ENCODE peak calls at places on chromosomes 3 and 15, in ten cellular contexts. N is ovary, Y is esophagus squamous epithelium, W is breast epithelium, Q is vagina, D is heart left ventricle, E is right lobe of liver, B is uterus, A is adrenal gland, I is endothelial cell of umbilical vein. L is an unnamed sample. For H3K27me3, the result is how much of the 10 kb centered on the place peaks cover.

GRCh38 chr3:36679384-36680200 is 84.8 kb downstream of the DCLK3 start:
- DNase-seq in B (no peak), I (no peak), E (no peak), A (no peak), Q (no peak), D (no peak), N (no peak), Y (no peak), W (no peak), L (no peak)

GRCh38 chr15:63405683-63406456 is 24.2 kb upstream of the CA12 start:
- DNase-seq in D (no peak), B (no peak), I (no peak), Q (no peak), N (no peak), W (no peak), A (no peak), E (no peak), Y (no peak), L (no peak)

GRCh38 chr3:39255503-39256325 is 24.1 kb downstream of the CX3CR1 start:
- DNase-seq in Y (peak), W (no peak), B (no peak), E (no peak), I (no peak), A (peak), Q (no peak), D (peak), N (no peak), L (peak)

GRCh38 chr3:195876297-195877031 is 31.9 kb downstream of the TNK2 start:
- DNase-seq in W (no peak), I (no peak), D (no peak), E (no peak), Y (no peak), Q (no peak), A (no peak), B (no peak), N (no peak), L (no peak)

GRCh38 chr15:43229977-43230376 is 9.2 kb upstream of the EPB42 start:
- DNase-seq in I (no peak), E (no peak), B (no peak), W (no peak), D (no peak), N (no peak), Y (no peak), A (no peak), Q (no peak), L (no peak)

GRCh38 chr3:147173280-147173679 is 233.1 kb downstream of the ZIC4 start:
- DNase-seq in I (no peak), W (no peak), B (no peak), E (no peak), Y (no peak), N (no peak), Q (no peak), D (no peak), A (no peak), L (no peak)

GRCh38 chr3:107756649-107757048 is 233.9 kb downstream of the BBX start:
- DNase-seq in A (no peak), Q (no peak), Y (no peak), I (no peak), D (no peak), B (no peak), N (no peak), W (no peak), E (no peak), L (no peak)

GRCh38 chr15:95304116-95304873 is 1026.2 kb upstream of the NR2F2 start:
- DNase-seq in D (peak), E (no peak), N (peak), W (no peak), I (peak), Y (no peak), B (peak), Q (no peak), A (no peak), L (no peak)

GRCh38 chr3:24372559-24373197 is 122.0 kb downstream of the THRB start:
- DNase-seq in I (no peak), W (no peak), Q (no peak), E (no peak), D (no peak), N (no peak), A (no peak), B (no peak), Y (no peak), L (no peak)

GRCh38 chr3:124557-125179 is 71.9 kb upstream of the CHL1 start:
- DNase-seq in B (no peak), Y (no peak), N (no peak), A (no peak), D (no peak), W (no peak), E (no peak), Q (no peak), I (no peak), L (no peak)

GRCh38 chr3:126154391-126155279 is 25.8 kb downstream of the ALDH1L1 start:
- DNase-seq in W (no peak), Q (no peak), D (no peak), I (no peak), N (peak), E (no peak), Y (no peak), A (peak), B (no peak), L (no peak)

GRCh38 chr3:56923546-56924224 is 121.9 kb upstream of the ARHGEF3 start:
- DNase-seq in A (peak), W (no peak), B (peak), N (no peak), Q (no peak), E (no peak), D (peak), I (peak), Y (no peak), L (peak)

GRCh38 chr3:87489892-87490291 is 213.5 kb upstream of the POU1F1 start:
- DNase-seq in W (no peak), E (no peak), A (no peak), D (no peak), N (no peak), B (no peak), Y (no peak), Q (no peak), I (no peak), L (no peak)

GRCh38 chr3:125594581-125595011 is 701 bp downstream of the OSBPL11 start:
- DNase-seq in B (no peak), E (peak), Q (no peak), I (no peak), A (peak), D (peak), Y (no peak), N (peak), W (no peak), L (peak)

GRCh38 chr3:111485086-111485485 is 56.9 kb upstream of the CD96 start:
- DNase-seq in D (no peak), N (no peak), Q (no peak), B (no peak), A (no peak), E (no peak), W (no peak), Y (no peak), I (no peak), L (no peak)

GRCh38 chr15:88512606-88513005 is 33.9 kb downstream of the DET1 start:
- DNase-seq in N (no peak), A (no peak), I (no peak), Q (no peak), Y (no peak), E (no peak), W (no peak), D (no peak), B (no peak), L (no peak)

GRCh38 chr15:74585857-74586256 is 29.8 kb upstream of the CLK3 start:
- DNase-seq in B (no peak), Q (no peak), N (no peak), W (no peak), I (no peak), A (no peak), D (no peak), Y (no peak), E (no peak), L (no peak)

GRCh38 chr15:27570746-27571145 is 528.4 kb downstream of the OCA2 start:
- DNase-seq in B (no peak), N (no peak), W (no peak), D (no peak), I (no peak), E (no peak), Y (no peak), A (no peak), Q (no peak), L (peak)

GRCh38 chr3:167813169-167814123 is 77.9 kb downstream of the SERPINI1 start:
- DNase-seq in A (no peak), I (no peak), E (no peak), W (no peak), B (no peak), N (no peak), Y (no peak), D (no peak), Q (no peak), L (no peak)

GRCh38 chr3:160956785-160957184 is 148.4 kb downstream of the B3GALNT1 start:
- DNase-seq in A (no peak), B (no peak), I (peak), Q (no peak), D (no peak), Y (no peak), E (no peak), W (no peak), N (no peak), L (no peak)

GRCh38 chr3:165518346-165518745 is 318.9 kb downstream of the BCHE start:
- DNase-seq in D (no peak), I (no peak), Y (no peak), E (no peak), Q (no peak), B (no peak), W (no peak), A (no peak), N (no peak), L (no peak)

GRCh38 chr15:64773606-64774555 is 1.5 kb downstream of the RBPMS2 start:
- DNase-seq in W (no peak), E (no peak), N (peak), Y (no peak), D (no peak), I (no peak), Q (no peak), A (no peak), B (no peak), L (no peak)

GRCh38 chr3:72217570-72217969 is 432.6 kb upstream of the PROK2 start:
- DNase-seq in N (no peak), A (no peak), E (no peak), Q (no peak), Y (no peak), W (no peak), D (no peak), I (no peak), B (no peak), L (no peak)

GRCh38 chr15:84889313-84889990 is 5.0 kb downstream of the SLC28A1 start:
- DNase-seq in B (no peak), N (no peak), Y (no peak), A (no peak), W (no peak), E (no peak), Q (no peak), I (no peak), D (no peak), L (no peak)

GRCh38 chr15:50883903-50884302 is 24.6 kb upstream of the AP4E1 start:
- DNase-seq in I (peak), Q (no peak), N (no peak), Y (no peak), D (no peak), E (no peak), B (no peak), A (peak), W (no peak), L (no peak)

GRCh38 chr3:174951498-174951897 is 92.4 kb downstream of the NAALADL2 start:
- DNase-seq in Q (no peak), D (no peak), W (no peak), N (no peak), B (no peak), A (no peak), I (no peak), Y (no peak), E (no peak), L (no peak)

GRCh38 chr3:190562866-190563525 is 49.1 kb downstream of the IL1RAP start:
- DNase-seq in Q (no peak), Y (no peak), A (no peak), D (no peak), E (no peak), W (no peak), B (no peak), I (no peak), N (no peak), L (no peak)

GRCh38 chr15:63276342-63277043 is 912 bp upstream of the APH1B start:
- DNase-seq in D (no peak), I (no peak), W (no peak), N (no peak), Y (no peak), E (no peak), A (no peak), Q (no peak), B (no peak), L (no peak)

GRCh38 chr3:71726106-71726505 is 904 bp upstream of the EIF4E3 start:
- DNase-seq in Y (no peak), D (no peak), E (no peak), Q (no peak), I (no peak), B (no peak), A (no peak), N (no peak), W (no peak), L (no peak)

GRCh38 chr3:54122802-54123537 is 618 bp downstream of the CACNA2D3 start:
- DNase-seq in D (no peak), Y (no peak), Q (no peak), B (no peak), A (no peak), W (no peak), I (no peak), N (peak), E (no peak), L (no peak)

GRCh38 chr3:53711387-53711786 is 134.8 kb downstream of the CHDH start:
- DNase-seq in I (no peak), B (no peak), E (no peak), W (no peak), D (no peak), Q (no peak), A (peak), N (no peak), Y (no peak), L (no peak)

GRCh38 chr3:94036909-94037507 is 8.6 kb upstream of the STX19 start:
- DNase-seq in A (no peak), N (no peak), W (no peak), E (no peak), B (no peak), Y (no peak), Q (no peak), I (peak), D (no peak), L (no peak)

GRCh38 chr3:185606191-185606590 is 20.1 kb downstream of the SENP2 start:
- DNase-seq in B (no peak), A (no peak), Y (no peak), N (no peak), Q (no peak), W (no peak), E (no peak), I (no peak), D (no peak), L (no peak)

GRCh38 chr15:70863450-70864218 is 9.7 kb upstream of the LARP6 start:
- DNase-seq in W (no peak), Q (no peak), A (no peak), D (no peak), N (no peak), B (no peak), I (peak), E (no peak), Y (no peak), L (no peak)

GRCh38 chr15:65032823-65033537 is 3.5 kb upstream of the MTFMT start:
- DNase-seq in N (peak), I (peak), W (no peak), B (peak), E (peak), Y (no peak), Q (no peak), A (peak), D (peak), L (peak)

GRCh38 chr3:65575376-65575840 is 463.3 kb downstream of the MAGI1 start:
- DNase-seq in Q (no peak), D (no peak), B (no peak), Y (no peak), I (peak), W (no peak), N (no peak), E (no peak), A (no peak), L (no peak)

DNA sequence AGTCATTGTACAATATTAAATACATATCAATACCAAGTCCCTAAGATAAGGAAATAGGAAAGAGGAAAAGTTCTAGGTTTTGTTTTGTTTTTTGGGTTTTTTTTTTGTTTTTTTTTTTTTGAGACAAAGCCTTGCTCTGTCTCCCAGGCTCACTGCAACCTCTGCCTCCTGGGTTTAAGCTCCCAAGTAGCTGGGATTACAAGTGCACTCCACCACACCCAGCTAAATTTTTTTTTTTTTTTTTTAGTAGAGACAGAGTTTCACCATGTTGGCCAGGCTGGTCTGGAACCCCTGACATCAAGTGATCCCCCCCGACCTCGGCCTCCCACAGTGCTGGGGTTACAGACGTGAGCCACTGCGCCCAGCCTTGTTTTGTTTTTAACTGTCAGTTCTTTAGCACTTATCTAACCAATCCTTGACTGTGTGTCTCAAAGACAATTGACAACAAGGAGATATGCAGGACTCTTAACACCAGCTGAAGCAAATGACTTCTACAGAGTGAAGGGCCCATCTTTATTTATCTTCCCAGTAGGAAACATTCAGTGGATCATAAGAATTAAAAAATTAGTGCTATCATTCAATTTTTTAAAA is 100.0 kb upstream of the RAP2B start:
- DNase-seq in E (no peak), A (no peak), D (no peak), W (no peak), Q (no peak), N (no peak), B (no peak), Y (no peak), I (no peak), L (no peak)
- TF ChIP-seq CTCF in E (no peak), A (no peak), D (no peak), W (no peak), Q (no peak), N (no peak), B (no peak), Y (no peak), I (no peak), L (no peak)

GRCh38 chr3:45958333-45958791 is 15.1 kb downstream of the CXCR6 start:
- DNase-seq in N (no peak), B (peak), Y (no peak), W (no peak), A (no peak), Q (no peak), E (no peak), I (no peak), D (no peak), L (no peak)
- TF ChIP-seq POLR2A in N (no peak), B (no peak), Y (no peak), W (no peak), A (no peak), Q (no peak), E (no peak), I (no peak), D (no peak), L (no peak)

DNA sequence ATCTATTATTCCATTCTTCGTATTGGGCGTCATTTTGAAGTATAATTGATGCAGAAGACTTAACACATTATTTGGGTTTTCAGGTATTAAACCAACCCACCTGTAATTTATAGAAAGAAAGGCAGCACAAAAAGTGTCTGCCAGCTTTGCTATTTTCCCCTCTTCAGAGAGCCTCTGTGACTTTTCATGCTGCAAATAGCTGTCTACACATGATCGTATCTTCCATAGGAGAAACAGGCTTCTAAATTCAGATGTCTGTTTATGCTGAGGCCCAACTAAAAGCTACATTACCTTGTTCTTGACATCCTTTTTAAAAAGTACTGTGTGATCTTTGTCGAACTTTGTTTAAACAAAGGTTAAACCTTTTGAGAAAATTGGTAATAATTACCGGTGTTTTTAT is 5.0 kb downstream of the ACKR2 start:
- DNase-seq in W (no peak), D (no peak), I (no peak), Y (no peak), A (no peak), Q (no peak), E (no peak), N (no peak), B (no peak), L (no peak)
- H3K27me3 ChIP-seq in W (under half), D (under half), I (under half), Y (under half), A (under half), Q (under half), E (under half), N (under half), B (under half), L (under half)

DNA sequence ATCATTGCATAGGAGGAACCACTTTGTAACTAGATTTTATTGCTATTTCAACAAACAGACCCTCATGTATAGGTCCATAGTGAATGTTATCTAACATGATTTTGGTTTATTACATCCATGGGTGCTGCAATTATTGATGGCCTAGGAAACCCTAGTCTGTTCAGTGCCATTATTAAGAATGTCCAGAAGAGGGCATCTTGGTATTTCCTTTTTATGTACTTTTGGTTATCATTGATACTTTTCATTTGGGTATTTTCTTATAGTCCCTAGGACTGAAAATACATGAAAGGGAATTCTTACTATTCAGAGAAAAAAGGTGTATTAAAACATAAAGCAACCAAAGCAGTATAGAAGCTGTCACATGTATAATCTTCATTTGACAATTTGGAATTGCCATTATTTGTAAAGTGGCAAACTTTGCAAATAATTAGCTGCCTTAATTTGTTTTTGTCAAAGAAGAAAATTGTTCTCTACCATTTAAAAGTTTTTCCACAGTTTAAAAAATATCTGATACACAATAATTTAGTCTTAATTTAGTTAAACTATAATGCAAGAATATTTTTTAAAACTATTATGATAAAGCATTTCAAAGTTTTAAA is 48.7 kb downstream of the CNOT10 start:
- DNase-seq in E (no peak), Y (no peak), N (no peak), Q (no peak), D (no peak), A (no peak), W (no peak), I (peak), B (no peak), L (no peak)
- TF ChIP-seq CTCF in E (peak), Y (no peak), N (peak), Q (peak), D (peak), A (peak), W (peak), I (peak), B (peak), L (peak)

GRCh38 chr3:102059145-102059943 is 210.0 kb downstream of the NFKBIZ start:
- DNase-seq in N (no peak), B (no peak), D (no peak), I (no peak), Y (no peak), E (no peak), A (no peak), Q (no peak), W (no peak), L (no peak)
- TF ChIP-seq POLR2A in N (no peak), B (no peak), D (no peak), I (no peak), Y (no peak), E (no peak), A (no peak), Q (no peak), W (no peak), L (no peak)